ENCODE peak calls at places on chromosomes 16 and 17, in seven cellular contexts. One of them, this sample, is unnamed.

GRCh38 chr16:27597361-27597760 is 47.4 kb downstream of the KATNIP start:
- DNase-seq in RCC 7860: no peak
- DNase-seq in RPMI8226: no peak
- DNase-seq in A549: no peak
- DNase-seq in neural progenitor cell: no peak
- DNase-seq in NCI-H460: no peak
- DNase-seq in stimulated activated CD8-positive, alpha-beta memory T cell treated with anti-CD3 and anti-CD28 coated beads, Interleukin-7, amount 100 ng/mL, for 1 hour: no peak
- DNase-seq in this sample: no peak

GRCh38 chr17:21258593-21258992 is 5.4 kb upstream of the NATD1 start:
- DNase-seq in RCC 7860: no peak
- DNase-seq in RPMI8226: no peak
- DNase-seq in A549: no peak
- DNase-seq in neural progenitor cell: no peak
- DNase-seq in NCI-H460: no peak
- DNase-seq in stimulated activated CD8-positive, alpha-beta memory T cell treated with anti-CD3 and anti-CD28 coated beads, Interleukin-7, amount 100 ng/mL, for 1 hour: no peak
- DNase-seq in this sample: no peak

GRCh38 chr17:384622-385194 is 32.1 kb upstream of the RPH3AL start:
- DNase-seq in RCC 7860: no peak
- DNase-seq in RPMI8226: no peak
- DNase-seq in A549: no peak
- DNase-seq in neural progenitor cell: peak
- DNase-seq in NCI-H460: no peak
- DNase-seq in stimulated activated CD8-positive, alpha-beta memory T cell treated with anti-CD3 and anti-CD28 coated beads, Interleukin-7, amount 100 ng/mL, for 1 hour: no peak
- DNase-seq in this sample: no peak

GRCh38 chr16:22968931-22969330 is 155.0 kb downstream of the HS3ST2 start:
- DNase-seq in RCC 7860: no peak
- DNase-seq in RPMI8226: no peak
- DNase-seq in A549: no peak
- DNase-seq in neural progenitor cell: no peak
- DNase-seq in NCI-H460: no peak
- DNase-seq in stimulated activated CD8-positive, alpha-beta memory T cell treated with anti-CD3 and anti-CD28 coated beads, Interleukin-7, amount 100 ng/mL, for 1 hour: no peak
- DNase-seq in this sample: no peak

GRCh38 chr17:78237403-78238012 is 6.1 kb downstream of the TMEM235 start:
- DNase-seq in RCC 7860: no peak
- DNase-seq in RPMI8226: peak
- DNase-seq in A549: no peak
- DNase-seq in neural progenitor cell: no peak
- DNase-seq in NCI-H460: no peak
- DNase-seq in stimulated activated CD8-positive, alpha-beta memory T cell treated with anti-CD3 and anti-CD28 coated beads, Interleukin-7, amount 100 ng/mL, for 1 hour: no peak
- DNase-seq in this sample: no peak

GRCh38 chr16:564690-565419 is 1.9 kb upstream of the NHLRC4 start:
- DNase-seq in RCC 7860: no peak
- DNase-seq in RPMI8226: no peak
- DNase-seq in A549: no peak
- DNase-seq in neural progenitor cell: no peak
- DNase-seq in NCI-H460: no peak
- DNase-seq in stimulated activated CD8-positive, alpha-beta memory T cell treated with anti-CD3 and anti-CD28 coated beads, Interleukin-7, amount 100 ng/mL, for 1 hour: no peak
- DNase-seq in this sample: no peak

GRCh38 chr17:38844261-38844757 is 9.2 kb downstream of the RPL23 start:
- DNase-seq in RCC 7860: no peak
- DNase-seq in RPMI8226: peak
- DNase-seq in A549: no peak
- DNase-seq in neural progenitor cell: no peak
- DNase-seq in NCI-H460: no peak
- DNase-seq in stimulated activated CD8-positive, alpha-beta memory T cell treated with anti-CD3 and anti-CD28 coated beads, Interleukin-7, amount 100 ng/mL, for 1 hour: no peak
- DNase-seq in this sample: no peak

GRCh38 chr17:17445925-17446665 is 30.7 kb upstream of the MED9 start:
- DNase-seq in RCC 7860: peak
- DNase-seq in RPMI8226: no peak
- DNase-seq in A549: peak
- DNase-seq in neural progenitor cell: no peak
- DNase-seq in NCI-H460: peak
- DNase-seq in stimulated activated CD8-positive, alpha-beta memory T cell treated with anti-CD3 and anti-CD28 coated beads, Interleukin-7, amount 100 ng/mL, for 1 hour: no peak
- DNase-seq in this sample: no peak

GRCh38 chr17:64390066-64390465 is 594 bp downstream of the PECAM1 start:
- DNase-seq in RCC 7860: no peak
- DNase-seq in RPMI8226: no peak
- DNase-seq in A549: no peak
- DNase-seq in neural progenitor cell: no peak
- DNase-seq in NCI-H460: no peak
- DNase-seq in stimulated activated CD8-positive, alpha-beta memory T cell treated with anti-CD3 and anti-CD28 coated beads, Interleukin-7, amount 100 ng/mL, for 1 hour: no peak
- DNase-seq in this sample: no peak

GRCh38 chr16:89903908-89904515 is 14.7 kb upstream of the MC1R start:
- DNase-seq in RCC 7860: no peak
- DNase-seq in RPMI8226: no peak
- DNase-seq in A549: no peak
- DNase-seq in neural progenitor cell: no peak
- DNase-seq in NCI-H460: no peak
- DNase-seq in stimulated activated CD8-positive, alpha-beta memory T cell treated with anti-CD3 and anti-CD28 coated beads, Interleukin-7, amount 100 ng/mL, for 1 hour: no peak
- DNase-seq in this sample: no peak

GRCh38 chr17:81008140-81008539 is 16.5 kb downstream of the CHMP6 start:
- DNase-seq in RCC 7860: no peak
- DNase-seq in RPMI8226: no peak
- DNase-seq in A549: no peak
- DNase-seq in neural progenitor cell: no peak
- DNase-seq in NCI-H460: no peak
- DNase-seq in stimulated activated CD8-positive, alpha-beta memory T cell treated with anti-CD3 and anti-CD28 coated beads, Interleukin-7, amount 100 ng/mL, for 1 hour: no peak
- DNase-seq in this sample: peak

GRCh38 chr17:45793999-45794540 is 9.9 kb downstream of the CRHR1 start:
- DNase-seq in RCC 7860: no peak
- DNase-seq in RPMI8226: no peak
- DNase-seq in A549: no peak
- DNase-seq in neural progenitor cell: no peak
- DNase-seq in NCI-H460: no peak
- DNase-seq in stimulated activated CD8-positive, alpha-beta memory T cell treated with anti-CD3 and anti-CD28 coated beads, Interleukin-7, amount 100 ng/mL, for 1 hour: no peak
- DNase-seq in this sample: no peak

GRCh38 chr17:41801374-41802062 is 10.2 kb downstream of the P3H4 start:
- DNase-seq in RCC 7860: peak
- DNase-seq in RPMI8226: peak
- DNase-seq in A549: peak
- DNase-seq in neural progenitor cell: peak
- DNase-seq in NCI-H460: peak
- DNase-seq in stimulated activated CD8-positive, alpha-beta memory T cell treated with anti-CD3 and anti-CD28 coated beads, Interleukin-7, amount 100 ng/mL, for 1 hour: peak
- DNase-seq in this sample: peak

GRCh38 chr17:72569193-72569946 is 448.6 kb downstream of the SOX9 start:
- DNase-seq in RCC 7860: no peak
- DNase-seq in RPMI8226: no peak
- DNase-seq in A549: no peak
- DNase-seq in neural progenitor cell: no peak
- DNase-seq in NCI-H460: no peak
- DNase-seq in stimulated activated CD8-positive, alpha-beta memory T cell treated with anti-CD3 and anti-CD28 coated beads, Interleukin-7, amount 100 ng/mL, for 1 hour: no peak
- DNase-seq in this sample: no peak

GRCh38 chr17:44001461-44001920 is 2.9 kb upstream of the NAGS start:
- DNase-seq in RCC 7860: no peak
- DNase-seq in RPMI8226: no peak
- DNase-seq in A549: no peak
- DNase-seq in neural progenitor cell: no peak
- DNase-seq in NCI-H460: no peak
- DNase-seq in stimulated activated CD8-positive, alpha-beta memory T cell treated with anti-CD3 and anti-CD28 coated beads, Interleukin-7, amount 100 ng/mL, for 1 hour: no peak
- DNase-seq in this sample: no peak

GRCh38 chr16:10957771-10958486 is 13.6 kb downstream of the CLEC16A start:
- DNase-seq in RCC 7860: no peak
- DNase-seq in RPMI8226: no peak
- DNase-seq in A549: no peak
- DNase-seq in neural progenitor cell: no peak
- DNase-seq in NCI-H460: no peak
- DNase-seq in stimulated activated CD8-positive, alpha-beta memory T cell treated with anti-CD3 and anti-CD28 coated beads, Interleukin-7, amount 100 ng/mL, for 1 hour: no peak
- DNase-seq in this sample: no peak

GRCh38 chr17:67569873-67570272 is 147.9 kb upstream of the NOL11 start:
- DNase-seq in RCC 7860: no peak
- DNase-seq in RPMI8226: no peak
- DNase-seq in A549: no peak
- DNase-seq in neural progenitor cell: no peak
- DNase-seq in NCI-H460: no peak
- DNase-seq in stimulated activated CD8-positive, alpha-beta memory T cell treated with anti-CD3 and anti-CD28 coated beads, Interleukin-7, amount 100 ng/mL, for 1 hour: no peak
- DNase-seq in this sample: no peak